ENCODE peak calls at places on chromosome 14, in nine cellular contexts. F is A549, S is uterus, R is tibial nerve, V is heart left ventricle, X is breast epithelium, Y is ovary, A is IMR-90, Q is esophagus squamous epithelium. J is an unnamed sample.

GRCh38 chr14:61342486-61342885 is 21.1 kb downstream of the PRKCH start:
- DNase-seq in F (no peak), S (peak), R (no peak), V (no peak), X (no peak), Y (no peak), A (no peak), Q (no peak), J (no peak)

GRCh38 chr14:23478109-23478698 is 8.7 kb downstream of the NGDN start:
- DNase-seq in F (peak), S (peak), R (peak), V (peak), X (no peak), Y (peak), A (peak), Q (no peak), J (no peak)

GRCh38 chr14:28879571-28879970 is 113.0 kb downstream of the FOXG1 start:
- DNase-seq in F (no peak), S (no peak), R (no peak), V (no peak), X (no peak), Y (no peak), A (no peak), Q (no peak), J (no peak)

GRCh38 chr14:92942136-92942535 is 19.2 kb downstream of the CHGA start:
- DNase-seq in F (no peak), S (no peak), R (no peak), V (no peak), X (no peak), Y (no peak), A (no peak), Q (no peak), J (no peak)

GRCh38 chr14:94775875-94776217 is 5.9 kb upstream of the GSC start:
- DNase-seq in F (no peak), S (no peak), R (no peak), V (no peak), X (no peak), Y (no peak), A (peak), Q (no peak), J (no peak)

GRCh38 chr14:36129181-36129580 is 47.3 kb downstream of the PTCSC3 start:
- DNase-seq in F (no peak), S (no peak), R (no peak), V (no peak), X (no peak), Y (no peak), A (no peak), Q (no peak), J (no peak)

GRCh38 chr14:30005114-30005698 is 77.6 kb upstream of the PRKD1 start:
- DNase-seq in F (peak), S (no peak), R (peak), V (no peak), X (no peak), Y (no peak), A (peak), Q (no peak), J (no peak)

GRCh38 chr14:63492391-63492790 is 50.8 kb downstream of the PPP2R5E start:
- DNase-seq in F (no peak), S (no peak), R (no peak), V (no peak), X (no peak), Y (no peak), A (peak), Q (no peak), J (no peak)

GRCh38 chr14:90419200-90419599 is 22.4 kb downstream of the CALM1 start:
- DNase-seq in F (peak), S (peak), R (peak), V (peak), X (peak), Y (peak), A (peak), Q (no peak), J (peak)

GRCh38 chr14:59939828-59940227 is 19.9 kb downstream of the LRRC9 start:
- DNase-seq in F (no peak), S (no peak), R (no peak), V (no peak), X (no peak), Y (no peak), A (no peak), Q (no peak), J (no peak)

GRCh38 chr14:100682749-100683148 is 43.9 kb upstream of the DLK1 start:
- DNase-seq in F (no peak), S (no peak), R (no peak), V (no peak), X (no peak), Y (no peak), A (no peak), Q (no peak), J (no peak)

GRCh38 chr14:100681111-100681510 is 45.6 kb upstream of the DLK1 start:
- DNase-seq in F (no peak), S (no peak), R (no peak), V (no peak), X (no peak), Y (no peak), A (no peak), Q (no peak), J (no peak)

GRCh38 chr14:100684961-100685360 is 41.7 kb upstream of the DLK1 start:
- DNase-seq in F (no peak), S (no peak), R (no peak), V (no peak), X (no peak), Y (no peak), A (no peak), Q (no peak), J (no peak)

GRCh38 chr14:100684154-100684553 is 42.5 kb upstream of the DLK1 start:
- DNase-seq in F (no peak), S (no peak), R (no peak), V (no peak), X (no peak), Y (no peak), A (no peak), Q (no peak), J (no peak)

DNA sequence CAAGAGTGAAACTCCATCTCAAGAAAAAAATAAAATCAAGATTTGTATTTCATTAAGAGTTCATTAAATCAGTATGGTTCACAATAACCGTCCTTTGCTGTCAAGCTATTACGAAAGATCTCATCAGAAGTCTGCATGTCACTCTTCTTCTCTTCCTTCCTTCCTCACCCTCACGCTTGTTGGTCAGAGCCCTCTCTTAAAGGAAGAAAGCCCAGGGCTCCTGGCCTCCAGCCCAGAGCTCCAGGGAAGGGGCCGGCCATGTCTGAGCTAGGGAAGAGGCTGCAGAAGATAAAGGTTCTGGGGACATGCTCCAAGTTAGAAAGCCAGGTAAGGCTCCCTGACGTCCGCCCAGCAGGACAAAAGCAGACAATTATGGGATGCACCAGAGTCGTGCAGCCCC is 43.1 kb upstream of the DLK1 start:
- DNase-seq in F (no peak), S (no peak), R (no peak), V (no peak), X (no peak), Y (no peak), A (no peak), Q (no peak), J (no peak)
- TF ChIP-seq POLR2A in F (no peak), S (no peak), R (no peak), V (no peak), X (no peak), Y (no peak), A (no peak), Q (no peak), J (no peak)

GRCh38 chr14:87830443-87831096 is 162.4 kb downstream of the GALC start:
- DNase-seq in F (no peak), S (no peak), R (no peak), V (no peak), X (no peak), Y (no peak), A (no peak), Q (no peak), J (no peak)
- TF ChIP-seq CTCF in F (no peak), S (no peak), R (no peak), V (no peak), X (no peak), Y (no peak), A (no peak), Q (no peak), J (no peak)

GRCh38 chr14:54440870-54441868 is at the start of gene CNIH1:
- DNase-seq in F (peak), S (peak), R (peak), V (peak), X (peak), Y (peak), A (peak), Q (peak), J (peak)
- TF ChIP-seq POLR2A in F (peak), S (peak), R (peak), V (no peak), X (no peak), Y (no peak), A (peak), Q (no peak), J (no peak)

DNA sequence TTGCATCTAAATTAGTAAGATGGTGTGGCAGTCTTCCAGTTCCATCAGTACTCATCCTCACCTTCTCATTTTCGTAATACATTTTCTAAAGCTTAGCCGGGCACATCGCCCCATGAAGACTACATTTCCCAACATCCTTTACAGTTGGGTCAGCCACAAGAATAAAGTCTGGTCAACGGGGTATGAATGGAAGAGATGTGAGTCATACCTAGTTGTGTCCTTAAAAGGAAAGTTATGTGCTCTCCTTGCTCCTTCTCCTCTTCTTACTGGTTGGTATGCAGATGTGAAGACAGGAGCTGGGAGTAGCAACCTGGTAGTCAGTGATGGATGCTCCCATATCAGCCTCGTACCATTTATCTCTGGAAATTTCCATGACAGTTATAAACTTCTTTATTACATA is 35.9 kb upstream of the EGLN3 start:
- DNase-seq in F (peak), S (peak), R (no peak), V (no peak), X (no peak), Y (no peak), A (peak), Q (no peak), J (no peak)
- TF ChIP-seq CTCF in F (no peak), S (no peak), R (no peak), V (no peak), X (no peak), Y (no peak), A (no peak), Q (no peak), J (no peak)

J was measured in lower leg skin.